ENCODE peak calls at places on chromosomes 11 and 22, in four cellular contexts. G, Z, M and E are unnamed samples.

GRCh38 chr22:19265779-19266178 is 25.7 kb downstream of the CLTCL1 start:
- DNase-seq in Z (no peak), M (no peak), G (no peak), E (no peak)

GRCh38 chr22:32987081-32987631 is 71.0 kb downstream of the SYN3 start:
- DNase-seq in Z (no peak), M (peak; percentile 60), G (no peak), E (no peak)

GRCh38 chr22:39873963-39874362 is 19.6 kb downstream of the ENTHD1 start:
- DNase-seq in M (no peak), G (no peak), Z (no peak), E (no peak)

GRCh38 chr22:45211435-45211834 is 29.3 kb downstream of the KIAA0930 start:
- DNase-seq in M (no peak), Z (no peak), G (peak; percentile 39), E (no peak)

GRCh38 chr11:373716-374551 is 4.6 kb downstream of the B4GALNT4 start:
- DNase-seq in G (no peak), M (no peak), Z (no peak), E (no peak)

GRCh38 chr22:31912402-31912733 is 32.0 kb upstream of the YWHAH start:
- DNase-seq in G (no peak), Z (no peak), M (peak; percentile 43), E (no peak)

GRCh38 chr11:1071571-1072115 is 3.0 kb upstream of the MUC2 start:
- DNase-seq in G (no peak), Z (no peak), M (no peak), E (no peak)

GRCh38 chr22:46891382-46891951 is 129.0 kb downstream of the TBC1D22A start:
- DNase-seq in M (no peak), Z (no peak), G (no peak), E (no peak)

GRCh38 chr11:46064221-46064620 is 57.0 kb downstream of the PHF21A start:
- DNase-seq in G (peak; percentile 19), Z (no peak), M (no peak), E (no peak)

GRCh38 chr11:30424336-30424735 is 101.4 kb downstream of the ARL14EP start:
- DNase-seq in Z (no peak), G (no peak), M (no peak), E (no peak)

GRCh38 chr11:65722261-65722660 is 1.7 kb upstream of the RNASEH2C start:
- DNase-seq in M (no peak), Z (no peak), G (no peak), E (no peak)

GRCh38 chr11:45901646-45902045 is 5.4 kb downstream of the FREY1 start:
- DNase-seq in M (no peak), G (no peak), Z (no peak), E (no peak)

DNA sequence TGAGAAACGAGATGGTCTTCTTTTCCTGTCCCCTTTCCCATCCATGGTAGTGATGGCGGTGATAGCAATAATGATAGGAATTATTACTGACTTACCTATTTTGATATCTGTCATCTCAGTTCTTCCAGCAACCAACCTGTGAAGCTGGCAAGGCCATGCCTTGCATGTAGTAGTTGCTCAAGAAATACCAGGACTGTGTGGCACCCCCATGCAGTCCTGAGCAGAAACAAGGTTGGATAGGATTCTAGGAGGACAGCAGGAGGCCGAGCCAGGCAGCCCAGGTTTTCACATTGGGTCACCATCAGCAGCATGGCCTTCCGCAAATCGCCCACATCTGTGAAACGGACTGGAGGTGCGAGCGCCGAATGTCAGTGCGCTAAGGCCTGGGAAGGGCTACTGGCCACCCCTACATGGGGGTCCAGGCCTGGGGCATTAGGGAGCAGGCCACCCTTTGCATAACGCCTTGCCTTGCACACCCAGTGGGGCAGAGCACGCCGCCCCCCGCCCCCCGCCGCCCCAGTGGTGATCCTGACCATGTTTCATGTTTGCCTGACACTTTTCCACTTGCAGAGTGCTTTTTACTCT is 2.5 kb downstream of the GRK2 start:
- DNase-seq in G (no peak), M (no peak), Z (no peak), E (no peak)
- H3K4me3 ChIP-seq in G (no peak overlapping the region), M (no peak overlapping the region), Z (peak overlapping the region; percentile 94), E (no peak overlapping the region)

DNA sequence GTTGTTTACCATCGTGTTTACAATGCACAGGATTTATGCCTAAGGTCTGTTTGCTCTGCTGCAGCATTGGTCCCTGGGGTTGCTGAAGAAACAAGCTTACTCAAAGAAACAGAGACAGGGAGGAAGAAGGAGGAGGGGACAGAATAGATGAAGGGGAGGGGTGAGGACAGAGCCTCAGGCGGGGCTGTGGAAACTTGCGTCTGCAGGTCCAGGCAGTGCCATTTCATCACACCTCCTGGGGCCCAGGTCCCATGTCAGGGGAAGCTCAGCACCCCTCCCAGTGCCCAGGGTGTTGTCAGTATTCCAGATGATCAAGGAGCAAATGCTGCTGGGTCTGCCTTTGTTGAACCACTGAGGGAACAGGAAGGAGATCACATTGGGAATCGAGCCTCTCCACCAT is 1406.8 kb downstream of the TBC1D22A start:
- DNase-seq in M (no peak), Z (no peak), G (no peak), E (no peak)
- H3K4me3 ChIP-seq in M (no peak overlapping the region), Z (no peak overlapping the region), G (no peak overlapping the region), E (no peak overlapping the region)

GRCh38 chr22:23402275-23403151 is 177.6 kb downstream of the IGLL1 start:
- DNase-seq in M (peak; percentile 40), Z (peak; percentile 40), G (peak; percentile 52), E (no peak)
- H3K4me3 ChIP-seq in M (no peak overlapping the region), Z (no peak overlapping the region), G (peak overlapping the region; percentile 37), E (no peak overlapping the region)

DNA sequence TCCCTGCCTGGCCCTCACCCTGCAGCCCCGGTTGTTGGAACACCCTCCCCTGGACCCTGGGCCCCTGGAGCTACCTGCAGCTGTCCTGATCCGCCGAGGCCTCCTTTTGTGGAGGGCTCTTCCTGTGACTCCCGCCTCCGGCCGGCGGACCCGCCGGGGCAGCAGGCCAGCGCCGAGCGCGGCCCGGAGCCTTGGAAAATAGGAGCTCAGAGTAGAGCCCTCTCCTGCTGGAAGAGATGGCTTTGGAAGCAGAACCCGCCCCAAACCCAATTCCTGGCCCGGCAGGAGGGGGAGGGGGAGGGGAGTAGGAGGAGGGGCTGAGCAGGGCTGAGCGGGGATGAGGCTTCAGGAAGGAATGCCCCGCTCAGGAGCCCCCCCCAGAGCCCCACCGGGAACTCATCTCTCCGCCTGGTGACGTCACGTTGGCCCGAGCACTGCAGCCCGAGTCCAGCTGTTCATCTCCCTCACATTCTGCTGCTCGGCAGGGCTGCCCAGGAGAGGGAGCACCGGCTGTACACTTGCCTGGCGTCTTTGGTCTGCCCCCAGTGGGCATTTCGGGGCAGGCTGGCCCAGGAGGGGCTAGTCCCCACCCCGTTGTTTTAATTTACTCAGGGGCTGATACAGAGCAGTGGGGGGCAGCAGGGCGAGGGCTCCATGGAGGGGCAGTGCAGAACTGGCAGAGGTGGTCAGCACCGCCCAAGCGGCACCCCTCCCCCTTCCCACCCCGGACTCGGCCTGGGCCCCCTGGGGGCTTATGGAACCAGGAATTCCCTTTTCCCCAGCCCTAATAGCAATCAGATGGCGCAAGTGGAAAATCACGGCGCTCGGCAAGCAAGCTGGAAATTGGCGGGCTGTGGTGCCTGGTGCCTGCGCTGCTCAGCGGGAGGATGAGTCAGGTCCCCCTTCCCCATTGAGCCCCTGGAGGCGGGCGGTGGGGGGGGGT is at the start of gene MRGPRF:
- DNase-seq in Z (no peak), M (peak; percentile 68), G (peak; percentile 82), E (no peak)
- H3K4me3 ChIP-seq in Z (no peak within 1 kb of the TSS), M (peak within 1 kb of the TSS; percentile 38), G (peak within 1 kb of the TSS; percentile 56), E (peak within 1 kb of the TSS; percentile 43)

GRCh38 chr11:47342854-47343253 is 9.6 kb downstream of the MYBPC3 start:
- DNase-seq in Z (no peak), M (no peak), G (no peak), E (no peak)

GRCh38 chr11:47342036-47342803 is 10.3 kb downstream of the MYBPC3 start:
- DNase-seq in Z (no peak), G (no peak), M (no peak), E (no peak)

GRCh38 chr11:47338396-47339241 is 13.9 kb downstream of the MYBPC3 start:
- DNase-seq in G (no peak), Z (no peak), M (no peak), E (no peak)

GRCh38 chr11:47340010-47340409 is 12.5 kb downstream of the MYBPC3 start:
- DNase-seq in Z (no peak), G (no peak), M (no peak), E (no peak)

DNA sequence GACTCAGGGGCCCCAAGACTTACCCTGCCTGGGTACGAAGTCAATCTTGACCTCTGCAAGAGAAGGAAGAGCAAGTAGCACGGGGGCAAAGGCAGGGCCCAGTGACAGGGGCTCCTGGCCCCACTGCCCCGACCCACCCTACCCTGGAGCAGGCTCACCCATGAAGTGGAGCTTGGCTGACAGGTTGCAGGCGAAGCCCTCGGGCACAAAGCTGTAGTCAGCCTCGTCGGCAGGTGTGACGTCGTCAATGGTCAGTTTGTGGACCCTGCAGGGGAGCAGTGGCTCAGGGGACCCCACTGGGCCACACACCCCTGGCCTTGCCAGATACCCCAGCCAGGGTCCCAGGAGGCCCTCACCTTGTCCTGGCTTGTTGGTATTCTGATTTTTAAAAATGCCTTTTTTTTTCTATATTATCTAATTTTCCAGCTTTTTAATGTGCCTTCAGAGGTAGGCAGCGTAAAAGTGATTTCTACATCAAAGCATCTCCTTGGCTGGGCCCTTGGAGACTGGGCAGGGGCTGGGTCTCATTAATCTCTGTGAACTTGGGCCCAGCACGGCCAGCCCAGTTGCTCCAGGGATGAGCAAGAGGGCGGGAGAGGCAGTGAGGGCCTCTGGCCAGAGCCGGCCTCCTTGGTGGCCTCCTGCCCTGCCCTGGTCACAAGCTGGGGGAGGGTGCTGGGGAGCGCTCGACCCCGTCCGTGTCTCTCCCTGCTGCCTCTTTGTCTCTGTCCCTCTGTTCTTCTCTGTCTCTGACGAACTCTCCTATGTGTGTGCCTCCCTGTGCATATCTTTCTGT is 11.3 kb downstream of the MYBPC3 start:
- DNase-seq in G (no peak), Z (no peak), M (no peak), E (no peak)
- H3K4me3 ChIP-seq in G (no peak overlapping the region), Z (no peak overlapping the region), M (no peak overlapping the region), E (no peak overlapping the region)

DNA sequence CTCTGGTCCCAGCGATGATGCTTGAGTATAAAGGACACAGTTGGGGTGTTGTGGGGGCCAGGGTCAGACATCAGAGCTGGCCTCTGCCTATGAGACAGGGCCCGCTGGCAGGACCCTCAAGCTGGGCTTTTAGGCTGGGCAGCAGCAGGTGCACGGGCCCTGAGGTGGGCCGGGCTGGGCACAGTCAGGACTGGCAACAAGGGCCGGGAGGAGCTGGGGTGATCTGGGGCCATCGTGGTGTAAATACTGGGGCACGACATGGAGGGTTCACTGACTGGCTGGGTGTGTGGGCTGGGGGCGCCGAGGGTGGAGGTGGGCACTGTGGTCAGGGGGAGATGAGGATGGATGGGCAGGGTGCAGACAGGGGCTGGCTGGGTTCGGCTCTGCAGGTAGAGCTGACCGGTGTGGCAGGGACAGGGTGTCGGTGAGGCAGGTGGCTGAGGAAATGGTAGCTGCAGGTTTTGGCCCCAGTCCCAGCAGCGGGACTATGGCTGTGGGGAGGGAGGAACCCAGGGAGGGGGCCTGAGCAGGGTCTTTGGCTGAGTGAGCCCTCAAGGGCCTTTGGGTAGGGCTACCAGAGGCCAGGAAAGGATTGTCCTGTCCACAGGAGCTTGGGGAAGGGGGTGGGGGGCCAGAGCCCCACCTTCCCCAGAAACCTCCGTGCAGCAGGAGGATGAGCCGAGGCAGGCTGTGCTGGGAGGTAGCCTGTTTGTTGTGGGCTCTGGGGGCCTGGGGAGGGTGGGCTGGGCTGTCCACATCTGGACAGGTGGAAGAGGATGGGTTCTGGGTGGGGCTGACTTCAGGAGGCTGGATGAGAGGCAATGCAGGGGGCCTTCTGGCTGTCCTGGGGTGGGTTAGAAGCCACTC is 81.4 kb downstream of the KCNQ1 start:
- DNase-seq in Z (no peak), G (no peak), M (no peak), E (no peak)
- H3K4me3 ChIP-seq in Z (no peak overlapping the region), G (no peak overlapping the region), M (no peak overlapping the region), E (no peak overlapping the region)